ENCODE peak calls at places on chromosomes 2 and 18, in six cellular contexts. I is neuronal stem cell, S is mesendoderm, Q is H9, D is IMR-90, N is H1. Z is an unnamed sample. For H3K27me3, the result is how much of the 10 kb centered on the place peaks cover.

GRCh38 chr2:74544634-74545033 is 9.1 kb downstream of the LOXL3 start:
- DNase-seq in I (no peak), S (no peak), Q (no peak), D (no peak), N (no peak), Z (no peak)

GRCh38 chr2:150385211-150385610 is 102.3 kb downstream of the RND3 start:
- DNase-seq in I (no peak), S (no peak), Q (no peak), D (no peak), N (no peak), Z (no peak)

GRCh38 chr2:208820289-208820688 is 413.7 kb downstream of the PTH2R start:
- DNase-seq in I (no peak), S (peak), Q (no peak), D (no peak), N (no peak), Z (no peak)

GRCh38 chr2:146931109-146931508 is 913.7 kb upstream of the ACVR2A start:
- DNase-seq in I (no peak), S (peak), Q (peak), D (no peak), N (no peak), Z (no peak)

GRCh38 chr2:126771094-126771493 is 115.1 kb downstream of the GYPC start:
- DNase-seq in I (no peak), S (no peak), Q (no peak), D (no peak), N (no peak), Z (no peak)

GRCh38 chr18:76452357-76452756 is 42.7 kb downstream of the ZNF516 start:
- DNase-seq in I (no peak), S (peak), Q (no peak), D (peak), N (no peak), Z (peak)

GRCh38 chr2:99975386-99975785 is 167.0 kb downstream of the AFF3 start:
- DNase-seq in I (no peak), S (no peak), Q (no peak), D (peak), N (no peak), Z (peak)

GRCh38 chr2:102166189-102166845 is 20.5 kb upstream of the IL1RL2 start:
- DNase-seq in I (no peak), S (peak), Q (no peak), D (peak), N (no peak), Z (peak)

GRCh38 chr2:207950063-207950760 is 75.1 kb downstream of the PLEKHM3 start:
- DNase-seq in I (no peak), S (no peak), Q (no peak), D (no peak), N (no peak), Z (no peak)

GRCh38 chr2:178190938-178191910 is 3.1 kb upstream of the OSBPL6 start:
- DNase-seq in I (no peak), S (peak), Q (no peak), D (no peak), N (no peak), Z (peak)

GRCh38 chr2:134462275-134462674 is 208.4 kb downstream of the MGAT5 start:
- DNase-seq in I (no peak), S (no peak), Q (no peak), D (no peak), N (no peak), Z (no peak)

GRCh38 chr2:85222792-85223191 is 89.6 kb downstream of the TCF7L1 start:
- DNase-seq in I (no peak), S (no peak), Q (no peak), D (no peak), N (no peak), Z (no peak)

GRCh38 chr18:26465431-26465830 is 82.9 kb downstream of the KCTD1 start:
- DNase-seq in I (no peak), S (no peak), Q (no peak), D (no peak), N (no peak), Z (no peak)

GRCh38 chr18:63336366-63337099 is 17.0 kb upstream of the BCL2 start:
- DNase-seq in I (no peak), S (no peak), Q (no peak), D (peak), N (no peak), Z (peak)

GRCh38 chr2:8141079-8141762 is 540.6 kb upstream of the ID2 start:
- DNase-seq in I (no peak), S (no peak), Q (no peak), D (no peak), N (no peak), Z (no peak)

GRCh38 chr2:238263204-238264071 is 23.6 kb upstream of the HES6 start:
- DNase-seq in I (peak), S (peak), Q (peak), D (peak), N (peak), Z (peak)

GRCh38 chr2:182649316-182649715 is 66.7 kb upstream of the DNAJC10 start:
- DNase-seq in I (peak), S (peak), Q (peak), D (peak), N (no peak), Z (peak)

GRCh38 chr2:19673213-19673791 is 228.5 kb downstream of the TTC32 start:
- DNase-seq in I (no peak), S (no peak), Q (no peak), D (peak), N (no peak), Z (peak)

DNA sequence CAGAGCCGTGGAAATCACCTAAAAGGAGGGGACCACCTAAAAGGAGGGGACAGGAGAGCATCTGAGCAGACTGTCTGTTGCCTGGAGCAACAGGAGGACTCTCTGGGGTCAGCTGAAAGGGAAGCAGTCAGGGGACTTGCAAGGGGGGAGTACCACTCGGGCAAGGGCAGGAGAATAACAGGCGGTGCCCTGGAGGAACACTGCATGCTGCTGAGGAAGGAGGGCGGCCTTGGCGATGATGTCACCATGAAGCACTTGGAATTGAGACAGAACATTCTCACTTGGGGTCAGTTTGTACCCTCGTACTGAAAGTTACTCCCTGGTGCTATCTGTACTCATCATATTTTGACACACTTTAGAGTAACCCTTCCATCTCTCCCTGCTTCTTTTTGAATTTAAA is 18.4 kb downstream of the SIX3 start:
- DNase-seq in I (no peak), S (no peak), Q (no peak), D (no peak), N (no peak), Z (no peak)
- H3K27me3 ChIP-seq in I (under half), S (under half), Q (under half), D (under half), N (under half), Z (half or more)

DNA sequence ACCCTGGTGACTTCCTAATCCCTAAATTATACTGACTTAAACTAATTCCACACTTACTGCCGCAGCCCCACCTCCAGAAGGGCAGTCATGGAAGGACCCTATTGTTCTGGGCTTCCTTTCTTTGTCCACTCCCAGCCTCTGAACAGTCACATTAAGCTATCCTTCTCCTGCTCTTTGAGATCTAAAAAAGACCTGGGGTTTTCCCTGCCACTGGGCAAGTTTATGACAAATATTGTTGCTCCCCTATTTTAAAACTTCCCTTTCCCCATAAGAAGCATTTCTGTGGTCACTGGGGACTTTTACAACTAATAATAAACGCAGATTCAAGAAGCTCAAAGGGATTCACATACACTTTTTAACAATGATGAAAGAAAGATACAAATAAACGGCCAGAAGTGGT is 47.2 kb upstream of the XPO1 start:
- DNase-seq in I (peak), S (no peak), Q (no peak), D (no peak), N (no peak), Z (no peak)
- H2BK15ac ChIP-seq in I (no peak), S (no peak), Q (no peak), D (no peak), N (no peak), Z (no peak)

DNA sequence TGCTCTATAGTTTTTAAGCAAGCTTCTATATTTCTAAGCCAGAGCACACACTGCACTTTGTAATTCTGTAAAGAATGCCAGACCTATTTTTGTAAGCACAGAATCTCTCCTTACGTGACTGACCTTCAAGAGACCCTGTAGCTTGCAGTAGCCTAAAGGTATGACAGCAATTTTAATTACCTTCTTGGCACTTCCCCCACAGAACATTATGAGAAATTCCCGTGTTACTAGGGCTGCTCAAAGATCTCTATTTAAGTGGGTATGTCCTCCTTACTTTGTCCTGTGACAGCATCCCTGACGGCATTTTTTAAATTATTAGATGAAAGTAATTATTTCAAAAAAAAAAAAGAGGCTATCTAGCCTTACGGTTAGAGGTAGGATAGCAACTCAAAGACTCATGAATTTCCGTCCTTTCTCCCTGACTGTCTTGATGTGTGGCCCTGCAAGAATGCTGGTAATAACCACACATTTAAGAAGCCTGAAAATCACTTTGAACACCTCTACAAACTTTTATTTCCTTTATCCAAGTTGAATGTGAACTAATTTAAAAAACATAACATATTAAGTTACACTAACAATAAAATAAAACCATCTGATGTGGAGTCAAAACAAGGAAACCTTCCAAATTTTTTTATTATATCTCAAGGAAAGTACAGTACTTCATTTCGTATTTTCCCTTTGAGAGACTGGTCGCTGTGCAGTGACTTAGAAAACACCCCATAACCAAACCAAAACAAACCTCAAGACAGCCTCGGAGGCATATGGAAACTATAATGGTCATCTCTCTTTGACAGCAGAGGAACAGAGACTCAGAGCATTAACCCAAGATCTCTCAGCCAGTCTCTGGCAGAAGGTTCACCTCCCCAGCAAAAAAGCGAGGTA is 54.9 kb downstream of the THUMPD2 start:
- DNase-seq in I (no peak), S (peak), Q (no peak), D (no peak), N (no peak), Z (no peak)
- H2BK120ac ChIP-seq in I (no peak), S (no peak), Q (no peak), D (no peak), N (no peak), Z (no peak)

GRCh38 chr2:232473467-232473890 is 14.2 kb downstream of the ECEL1 start:
- DNase-seq in I (no peak), S (no peak), Q (no peak), D (no peak), N (no peak), Z (peak)

GRCh38 chr2:232477751-232478510 is 9.7 kb downstream of the ECEL1 start:
- DNase-seq in I (no peak), S (peak), Q (peak), D (no peak), N (no peak), Z (no peak)

GRCh38 chr2:232476791-232477190 is 10.8 kb downstream of the ECEL1 start:
- DNase-seq in I (no peak), S (no peak), Q (no peak), D (no peak), N (no peak), Z (no peak)

GRCh38 chr2:232478571-232479340 is 8.9 kb downstream of the ECEL1 start:
- DNase-seq in I (no peak), S (no peak), Q (peak), D (no peak), N (no peak), Z (no peak)

GRCh38 chr2:232476045-232476444 is 11.6 kb downstream of the ECEL1 start:
- DNase-seq in I (no peak), S (no peak), Q (no peak), D (no peak), N (no peak), Z (no peak)
- H3K27me3 ChIP-seq in I (under half), S (under half), Q (under half), D (under half), N (under half), Z (half or more)

GRCh38 chr18:45551417-45551816 is 63.9 kb upstream of the SLC14A2 start:
- DNase-seq in I (no peak), S (no peak), Q (no peak), D (no peak), N (no peak), Z (no peak)

GRCh38 chr18:45548614-45549013 is 66.7 kb upstream of the SLC14A2 start:
- DNase-seq in I (no peak), S (no peak), Q (no peak), D (no peak), N (no peak), Z (no peak)

GRCh38 chr18:45547910-45548309 is 67.4 kb upstream of the SLC14A2 start:
- DNase-seq in I (no peak), S (peak), Q (no peak), D (no peak), N (no peak), Z (no peak)

GRCh38 chr18:45554070-45554767 is 61.1 kb upstream of the SLC14A2 start:
- DNase-seq in I (no peak), S (no peak), Q (no peak), D (no peak), N (no peak), Z (no peak)

GRCh38 chr18:45549296-45549695 is 66.0 kb upstream of the SLC14A2 start:
- DNase-seq in I (no peak), S (no peak), Q (no peak), D (no peak), N (no peak), Z (no peak)
- H2BK15ac ChIP-seq in I (no peak), S (no peak), Q (no peak), D (no peak), N (no peak), Z (no peak)

Z was measured in mesenchymal stem cell.